ENCODE peak calls at places on chromosomes 1 and 21, in four cellular contexts. P, O, R and D are unnamed samples.

GRCh38 chr1:103170608-103171007 is 62.3 kb upstream of the COL11A1 start:
- DNase-seq in O (no peak), P (no peak), R (no peak), D (no peak)

GRCh38 chr1:25673962-25674928 is 57.7 kb downstream of the MAN1C1 start:
- DNase-seq in R (no peak), P (no peak), O (no peak), D (no peak)

GRCh38 chr1:22712502-22713271 is 2.0 kb downstream of the EPHB2 start:
- DNase-seq in P (no peak), R (no peak), O (no peak), D (peak; percentile 86)

GRCh38 chr1:78236711-78237110 is 190.9 kb downstream of the GIPC2 start:
- DNase-seq in O (no peak), P (no peak), R (no peak), D (no peak)

GRCh38 chr1:207034998-207035397 is 2.4 kb upstream of the C1orf116 start:
- DNase-seq in P (peak; percentile 54), O (no peak), R (no peak), D (no peak)

GRCh38 chr1:6347641-6348487 is 45.7 kb downstream of the ACOT7 start:
- DNase-seq in O (no peak), P (no peak), R (peak; percentile 48), D (peak; percentile 82)

GRCh38 chr1:152960452-152961044 is 9.9 kb upstream of the SPRR4 start:
- DNase-seq in O (no peak), R (peak; percentile 8), P (no peak), D (peak; percentile 29)

GRCh38 chr1:37793773-37794371 is at the start of gene MANEAL:
- DNase-seq in O (no peak), P (no peak), R (peak; percentile 56), D (peak; percentile 85)

GRCh38 chr1:169931795-169932195 is 38.1 kb upstream of the SCYL3 start:
- DNase-seq in R (no peak), P (no peak), O (no peak), D (no peak)

GRCh38 chr1:108050911-108051624 is 86.1 kb upstream of the VAV3 start:
- DNase-seq in O (no peak), P (no peak), R (no peak), D (no peak)

GRCh38 chr1:223312705-223313414 is 51.1 kb downstream of the SUSD4 start:
- DNase-seq in P (no peak), R (no peak), O (no peak), D (no peak)

GRCh38 chr1:24337455-24337854 is 18.3 kb downstream of the GRHL3 start:
- DNase-seq in O (no peak), R (no peak), P (no peak), D (no peak)

GRCh38 chr1:226607821-226608220 is 59.3 kb downstream of the STUM start:
- DNase-seq in O (no peak), P (no peak), R (no peak), D (no peak)

GRCh38 chr1:48309564-48310082 is 87.1 kb downstream of the SLC5A9 start:
- DNase-seq in R (no peak), O (no peak), P (no peak), D (no peak)

GRCh38 chr1:232643227-232643626 is 13.3 kb upstream of the SIPA1L2 start:
- DNase-seq in R (no peak), O (no peak), P (no peak), D (no peak)

GRCh38 chr21:35674895-35675470 is 385.3 kb downstream of the SETD4 start:
- DNase-seq in P (no peak), O (no peak), R (peak; percentile 40), D (no peak)
- TF ChIP-seq CTCF in P (no peak), O (no peak), R (peak; percentile 48), D (no peak)

DNA sequence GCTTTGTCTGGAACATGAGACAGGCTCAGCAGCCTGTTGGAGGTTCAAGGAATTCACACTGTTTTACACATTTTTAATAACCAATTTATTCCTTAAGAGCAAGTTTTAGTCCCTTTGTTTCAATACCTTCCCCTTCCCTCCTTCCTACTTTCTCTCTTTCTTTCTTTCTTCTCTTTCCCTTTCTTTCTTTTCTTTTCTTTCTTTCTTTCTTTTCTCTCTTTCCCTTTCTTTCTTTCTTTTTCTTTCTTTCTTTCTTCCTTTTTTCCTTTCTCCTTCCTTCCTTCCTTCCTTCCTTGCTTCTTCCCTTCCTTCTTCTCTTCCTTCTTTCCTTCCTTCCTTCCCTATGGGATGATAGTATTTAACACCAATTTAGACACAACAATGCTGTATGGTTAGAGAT is 164.2 kb downstream of the CENPF start:
- DNase-seq in P (no peak), O (no peak), R (no peak), D (no peak)
- TF ChIP-seq CTCF in P (no peak), O (no peak), R (no peak), D (no peak)

GRCh38 chr1:41500781-41501518 is 16.5 kb upstream of the EDN2 start:
- DNase-seq in P (no peak), O (no peak), R (no peak), D (no peak)

GRCh38 chr1:41501581-41501980 is 17.1 kb upstream of the EDN2 start:
- DNase-seq in O (no peak), R (peak; percentile 80), P (no peak), D (no peak)

GRCh38 chr1:41504126-41505035 is 19.9 kb upstream of the EDN2 start:
- DNase-seq in P (no peak), O (no peak), R (no peak), D (no peak)

GRCh38 chr1:41502912-41503311 is 18.4 kb upstream of the EDN2 start:
- DNase-seq in P (no peak), O (no peak), R (no peak), D (no peak)

DNA sequence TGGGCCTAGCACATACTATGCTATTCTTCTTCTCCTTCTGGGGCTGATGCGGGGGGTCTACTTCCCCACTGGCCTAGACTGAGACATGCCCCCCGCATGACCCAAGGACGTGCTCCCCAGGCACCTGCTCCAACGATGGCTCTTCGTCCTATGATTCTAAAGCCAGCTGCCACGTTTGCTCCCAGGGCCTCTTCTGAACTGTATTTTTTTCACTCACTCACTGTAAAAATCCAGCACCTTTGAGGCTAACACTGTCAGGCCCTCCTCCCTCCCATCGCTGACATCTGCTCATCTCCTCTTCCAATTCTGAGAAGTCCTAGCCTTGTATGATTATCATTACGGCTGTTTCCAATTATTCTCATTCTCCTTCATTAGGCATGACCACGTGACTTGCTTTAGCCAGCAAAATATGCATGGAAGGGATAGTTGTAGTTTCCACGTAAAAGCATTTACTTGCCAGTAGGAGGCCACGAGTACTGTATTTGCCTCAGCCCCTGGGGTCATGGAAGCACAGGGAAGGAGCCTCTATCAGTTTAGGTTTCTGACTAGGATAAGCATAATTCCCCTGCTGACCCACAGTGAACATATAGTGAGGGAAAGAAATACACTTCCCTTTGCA is 19.1 kb upstream of the EDN2 start:
- DNase-seq in R (no peak), P (no peak), O (no peak), D (no peak)
- TF ChIP-seq CTCF in R (no peak), P (peak; percentile 31), O (no peak), D (no peak)

GRCh38 chr1:185626344-185626743 is 107.8 kb upstream of the HMCN1 start:
- DNase-seq in O (no peak), P (no peak), R (no peak), D (no peak)
- TF ChIP-seq CTCF in O (no peak), P (no peak), R (no peak), D (no peak)

GRCh38 chr1:57017717-57018116 is 51.9 kb upstream of the C8B start:
- DNase-seq in R (no peak), O (no peak), P (no peak), D (no peak)
- TF ChIP-seq CTCF in R (no peak), O (no peak), P (peak; percentile 35), D (no peak)